ENCODE peak calls at places on chromosomes 5 and 9, in seven cellular contexts. P is ELR; N is psoas muscle; U is AG08395; I is naive thymus-derived CD8-positive, alpha-beta T cell; R is NCI-H2029; H is DMS79. E is an unnamed sample.

GRCh38 chr5:175589714-175590113 is 68.2 kb upstream of the HRH2 start:
- DNase-seq in I (no peak), U (no peak), R (no peak), N (no peak), H (no peak), P (no peak), E (no peak)

GRCh38 chr9:82934949-82935348 is 128.0 kb downstream of the RASEF start:
- DNase-seq in P (peak), H (no peak), R (no peak), N (no peak), I (no peak), U (peak), E (peak)

GRCh38 chr5:178872302-178872701 is 12.5 kb downstream of the ZNF354B start:
- DNase-seq in N (no peak), H (no peak), I (no peak), P (no peak), R (no peak), U (no peak), E (no peak)

GRCh38 chr5:39455645-39456044 is 30.9 kb upstream of the DAB2 start:
- DNase-seq in R (no peak), P (no peak), U (no peak), N (no peak), I (no peak), H (no peak), E (no peak)

GRCh38 chr9:35844628-35845301 is 15.7 kb downstream of the TMEM8B start:
- DNase-seq in H (no peak), U (peak), N (no peak), I (peak), R (no peak), P (peak), E (no peak)

GRCh38 chr5:157390179-157390923 is 69.7 kb upstream of the NIPAL4 start:
- DNase-seq in I (no peak), U (peak), P (peak), R (no peak), N (no peak), H (no peak), E (peak)

GRCh38 chr5:33261305-33261704 is 179.5 kb upstream of the TARS1 start:
- DNase-seq in R (no peak), I (no peak), H (no peak), N (no peak), U (peak), P (peak), E (no peak)

GRCh38 chr5:109454726-109455505 is 45.1 kb upstream of the PJA2 start:
- DNase-seq in R (no peak), N (no peak), I (no peak), U (peak), H (no peak), P (peak), E (no peak)

GRCh38 chr5:39173069-39173468 is 46.3 kb downstream of the FYB1 start:
- DNase-seq in P (no peak), R (no peak), H (no peak), I (no peak), U (no peak), N (no peak), E (no peak)

GRCh38 chr9:88586452-88586851 is 51.5 kb downstream of the NXNL2 start:
- DNase-seq in H (no peak), P (peak), N (no peak), R (no peak), U (peak), I (no peak), E (no peak)

GRCh38 chr9:127008076-127008475 is 93.5 kb downstream of the RALGPS1 start:
- DNase-seq in I (no peak), P (no peak), R (no peak), U (no peak), N (no peak), H (no peak), E (no peak)

GRCh38 chr9:91141407-91141973 is 220.2 kb downstream of the AUH start:
- DNase-seq in N (no peak), H (no peak), P (no peak), R (no peak), U (no peak), I (no peak), E (no peak)

GRCh38 chr9:3992924-3993323 is 306.9 kb downstream of the GLIS3 start:
- DNase-seq in U (peak), R (no peak), N (no peak), P (no peak), H (no peak), I (no peak), E (no peak)

GRCh38 chr9:123420560-123421210 is 64.7 kb downstream of the CRB2 start:
- DNase-seq in N (no peak), I (no peak), H (peak), U (no peak), R (no peak), P (no peak), E (no peak)

GRCh38 chr5:170523129-170523497 is 19.3 kb downstream of the KCNIP1 start:
- DNase-seq in I (no peak), U (peak), N (no peak), H (peak), P (no peak), R (peak), E (no peak)

GRCh38 chr9:74770508-74771261 is 117.0 kb downstream of the TRPM6 start:
- DNase-seq in R (peak), U (peak), P (peak), I (peak), N (no peak), H (no peak), E (peak)

GRCh38 chr5:128121679-128122078 is 38.1 kb downstream of the SLC12A2 start:
- DNase-seq in R (no peak), I (no peak), P (no peak), U (no peak), N (no peak), H (no peak), E (no peak)

GRCh38 chr9:19894975-19895374 is 106.1 kb upstream of the SLC24A2 start:
- DNase-seq in P (no peak), I (no peak), R (no peak), H (no peak), N (no peak), U (no peak), E (no peak)

GRCh38 chr9:112887377-112887776 is 3.3 kb downstream of the SLC46A2 start:
- DNase-seq in U (no peak), P (peak), N (no peak), R (no peak), H (no peak), I (no peak), E (no peak)

GRCh38 chr5:81302596-81302995 is 1.2 kb downstream of the ZCCHC9 start:
- DNase-seq in P (peak), H (no peak), N (no peak), I (no peak), U (no peak), R (no peak), E (no peak)

GRCh38 chr9:138038244-138038671 is 160.7 kb downstream of the CACNA1B start:
- DNase-seq in N (no peak), H (no peak), I (no peak), U (no peak), P (no peak), R (no peak), E (no peak)

GRCh38 chr5:40071870-40072269 is 607.8 kb upstream of the PTGER4 start:
- DNase-seq in R (no peak), U (no peak), I (no peak), N (no peak), H (no peak), P (peak), E (no peak)

GRCh38 chr9:76510041-76510440 is 51.1 kb downstream of the GCNT1 start:
- DNase-seq in P (peak), I (no peak), U (peak), R (no peak), N (no peak), H (no peak), E (no peak)

GRCh38 chr9:92173318-92173717 is 58.1 kb upstream of the SPTLC1 start:
- DNase-seq in R (no peak), P (no peak), N (no peak), H (no peak), I (no peak), U (no peak), E (no peak)

GRCh38 chr5:95786821-95787408 is 35.6 kb downstream of the GLRX start:
- DNase-seq in H (no peak), U (no peak), P (peak), R (no peak), I (no peak), N (no peak), E (no peak)

GRCh38 chr5:127988149-127988755 is 95.3 kb upstream of the SLC12A2 start:
- DNase-seq in I (no peak), P (peak), U (peak), N (no peak), H (no peak), R (peak), E (peak)

E was measured in Panc1.